ENCODE peak calls at places on chromosomes 4 and X, in six cellular contexts. One of them, this sample, is unnamed.

GRCh38 chrX:109463729-109464128 is 18.2 kb downstream of the GUCY2F start:
- DNase-seq in CD8-positive, alpha-beta T cell: no peak
- DNase-seq in GM23338: no peak
- DNase-seq in neuronal stem cell: no peak
- DNase-seq in sigmoid colon: no peak
- DNase-seq in cardiac muscle cell: no peak
- DNase-seq in this sample: no peak

GRCh38 chr4:5882947-5883346 is 9.9 kb downstream of the CRMP1 start:
- DNase-seq in CD8-positive, alpha-beta T cell: no peak
- DNase-seq in GM23338: no peak
- DNase-seq in neuronal stem cell: no peak
- DNase-seq in sigmoid colon: no peak
- DNase-seq in cardiac muscle cell: no peak
- DNase-seq in this sample: no peak

GRCh38 chr4:24067781-24068193 is 177.9 kb upstream of the PPARGC1A start:
- DNase-seq in CD8-positive, alpha-beta T cell: no peak
- DNase-seq in GM23338: no peak
- DNase-seq in neuronal stem cell: no peak
- DNase-seq in sigmoid colon: no peak
- DNase-seq in cardiac muscle cell: peak
- DNase-seq in this sample: peak

GRCh38 chrX:19649227-19650009 is 134.1 kb upstream of the MAP3K15 start:
- DNase-seq in CD8-positive, alpha-beta T cell: no peak
- DNase-seq in GM23338: no peak
- DNase-seq in neuronal stem cell: no peak
- DNase-seq in sigmoid colon: no peak
- DNase-seq in cardiac muscle cell: peak
- DNase-seq in this sample: no peak

GRCh38 chrX:152637649-152638442 is at the start of gene GABRQ:
- DNase-seq in CD8-positive, alpha-beta T cell: no peak
- DNase-seq in GM23338: peak
- DNase-seq in neuronal stem cell: peak
- DNase-seq in sigmoid colon: no peak
- DNase-seq in cardiac muscle cell: peak
- DNase-seq in this sample: peak

GRCh38 chr4:76061977-76062376 is 12.5 kb upstream of the ART3 start:
- DNase-seq in CD8-positive, alpha-beta T cell: no peak
- DNase-seq in GM23338: no peak
- DNase-seq in neuronal stem cell: no peak
- DNase-seq in sigmoid colon: no peak
- DNase-seq in cardiac muscle cell: no peak
- DNase-seq in this sample: no peak

GRCh38 chr4:139599594-139600374 is 43.8 kb upstream of the SETD7 start:
- DNase-seq in CD8-positive, alpha-beta T cell: no peak
- DNase-seq in GM23338: no peak
- DNase-seq in neuronal stem cell: no peak
- DNase-seq in sigmoid colon: no peak
- DNase-seq in cardiac muscle cell: peak
- DNase-seq in this sample: no peak

GRCh38 chr4:175542787-175543186 is 269.3 kb downstream of the GPM6A start:
- DNase-seq in CD8-positive, alpha-beta T cell: no peak
- DNase-seq in GM23338: no peak
- DNase-seq in neuronal stem cell: no peak
- DNase-seq in sigmoid colon: no peak
- DNase-seq in cardiac muscle cell: no peak
- DNase-seq in this sample: no peak

GRCh38 chr4:163988391-163988790 is 493.9 kb downstream of the TMA16 start:
- DNase-seq in CD8-positive, alpha-beta T cell: no peak
- DNase-seq in GM23338: no peak
- DNase-seq in neuronal stem cell: no peak
- DNase-seq in sigmoid colon: no peak
- DNase-seq in cardiac muscle cell: no peak
- DNase-seq in this sample: no peak

GRCh38 chr4:39516407-39516966 is 10.8 kb downstream of the UGDH start:
- DNase-seq in CD8-positive, alpha-beta T cell: no peak
- DNase-seq in GM23338: no peak
- DNase-seq in neuronal stem cell: no peak
- DNase-seq in sigmoid colon: no peak
- DNase-seq in cardiac muscle cell: no peak
- DNase-seq in this sample: no peak

GRCh38 chr4:142434519-142435224 is 411.4 kb downstream of the INPP4B start:
- DNase-seq in CD8-positive, alpha-beta T cell: no peak
- DNase-seq in GM23338: no peak
- DNase-seq in neuronal stem cell: no peak
- DNase-seq in sigmoid colon: no peak
- DNase-seq in cardiac muscle cell: no peak
- DNase-seq in this sample: no peak

GRCh38 chr4:182370491-182370890 is 127.3 kb downstream of the TENM3 start:
- DNase-seq in CD8-positive, alpha-beta T cell: no peak
- DNase-seq in GM23338: no peak
- DNase-seq in neuronal stem cell: no peak
- DNase-seq in sigmoid colon: no peak
- DNase-seq in cardiac muscle cell: peak
- DNase-seq in this sample: no peak

GRCh38 chrX:115650916-115651315 is 89.9 kb downstream of the PLS3 start:
- DNase-seq in CD8-positive, alpha-beta T cell: no peak
- DNase-seq in GM23338: peak
- DNase-seq in neuronal stem cell: peak
- DNase-seq in sigmoid colon: no peak
- DNase-seq in cardiac muscle cell: peak
- DNase-seq in this sample: no peak

GRCh38 chr4:100014616-100015015 is 64.5 kb upstream of the H2AZ1 start:
- DNase-seq in CD8-positive, alpha-beta T cell: no peak
- DNase-seq in GM23338: no peak
- DNase-seq in neuronal stem cell: no peak
- DNase-seq in sigmoid colon: no peak
- DNase-seq in cardiac muscle cell: no peak
- DNase-seq in this sample: no peak

GRCh38 chr4:109406337-109406931 is 27.2 kb upstream of the SEC24B start:
- DNase-seq in CD8-positive, alpha-beta T cell: no peak
- DNase-seq in GM23338: peak
- DNase-seq in neuronal stem cell: peak
- DNase-seq in sigmoid colon: no peak
- DNase-seq in cardiac muscle cell: peak
- DNase-seq in this sample: no peak

GRCh38 chr4:140267576-140267975 is 105.9 kb upstream of the SCOC start:
- DNase-seq in CD8-positive, alpha-beta T cell: no peak
- DNase-seq in GM23338: peak
- DNase-seq in neuronal stem cell: no peak
- DNase-seq in sigmoid colon: no peak
- DNase-seq in cardiac muscle cell: no peak
- DNase-seq in this sample: no peak

GRCh38 chr4:107734120-107734519 is 14.1 kb upstream of the PAPSS1 start:
- DNase-seq in CD8-positive, alpha-beta T cell: no peak
- DNase-seq in GM23338: peak
- DNase-seq in neuronal stem cell: no peak
- DNase-seq in sigmoid colon: no peak
- DNase-seq in cardiac muscle cell: peak
- DNase-seq in this sample: no peak

GRCh38 chrX:83416273-83416672 is 91.8 kb upstream of the POU3F4 start:
- DNase-seq in CD8-positive, alpha-beta T cell: no peak
- DNase-seq in GM23338: peak
- DNase-seq in neuronal stem cell: no peak
- DNase-seq in sigmoid colon: no peak
- DNase-seq in cardiac muscle cell: no peak
- DNase-seq in this sample: no peak

GRCh38 chrX:80812176-80812575 is 2.5 kb upstream of the BRWD3 start:
- DNase-seq in CD8-positive, alpha-beta T cell: peak
- DNase-seq in GM23338: peak
- DNase-seq in neuronal stem cell: peak
- DNase-seq in sigmoid colon: no peak
- DNase-seq in cardiac muscle cell: peak
- DNase-seq in this sample: peak
- H3K27ac ChIP-seq in CD8-positive, alpha-beta T cell: no peak
- H3K27ac ChIP-seq in GM23338: no peak
- H3K27ac ChIP-seq in neuronal stem cell: no peak
- H3K27ac ChIP-seq in sigmoid colon: no peak
- H3K27ac ChIP-seq in cardiac muscle cell: peak
- H3K27ac ChIP-seq in this sample: peak

GRCh38 chr4:26568446-26568994 is 15.4 kb upstream of the TBC1D19 start:
- DNase-seq in CD8-positive, alpha-beta T cell: no peak
- DNase-seq in GM23338: no peak
- DNase-seq in neuronal stem cell: no peak
- DNase-seq in sigmoid colon: no peak
- DNase-seq in cardiac muscle cell: peak
- DNase-seq in this sample: no peak
- H3K27ac ChIP-seq in CD8-positive, alpha-beta T cell: no peak
- H3K27ac ChIP-seq in GM23338: no peak
- H3K27ac ChIP-seq in neuronal stem cell: no peak
- H3K27ac ChIP-seq in sigmoid colon: no peak
- H3K27ac ChIP-seq in cardiac muscle cell: no peak
- H3K27ac ChIP-seq in this sample: no peak

GRCh38 chr4:137375111-137375850 is 157.0 kb downstream of the PCDH18 start:
- DNase-seq in CD8-positive, alpha-beta T cell: no peak
- DNase-seq in GM23338: no peak
- DNase-seq in neuronal stem cell: no peak
- DNase-seq in sigmoid colon: no peak
- DNase-seq in cardiac muscle cell: peak
- DNase-seq in this sample: no peak

GRCh38 chr4:137370699-137371098 is 161.6 kb downstream of the PCDH18 start:
- DNase-seq in CD8-positive, alpha-beta T cell: no peak
- DNase-seq in GM23338: no peak
- DNase-seq in neuronal stem cell: no peak
- DNase-seq in sigmoid colon: no peak
- DNase-seq in cardiac muscle cell: no peak
- DNase-seq in this sample: no peak

GRCh38 chr4:137378393-137379290 is 153.7 kb downstream of the PCDH18 start:
- DNase-seq in CD8-positive, alpha-beta T cell: no peak
- DNase-seq in GM23338: no peak
- DNase-seq in neuronal stem cell: no peak
- DNase-seq in sigmoid colon: no peak
- DNase-seq in cardiac muscle cell: peak
- DNase-seq in this sample: no peak

DNA sequence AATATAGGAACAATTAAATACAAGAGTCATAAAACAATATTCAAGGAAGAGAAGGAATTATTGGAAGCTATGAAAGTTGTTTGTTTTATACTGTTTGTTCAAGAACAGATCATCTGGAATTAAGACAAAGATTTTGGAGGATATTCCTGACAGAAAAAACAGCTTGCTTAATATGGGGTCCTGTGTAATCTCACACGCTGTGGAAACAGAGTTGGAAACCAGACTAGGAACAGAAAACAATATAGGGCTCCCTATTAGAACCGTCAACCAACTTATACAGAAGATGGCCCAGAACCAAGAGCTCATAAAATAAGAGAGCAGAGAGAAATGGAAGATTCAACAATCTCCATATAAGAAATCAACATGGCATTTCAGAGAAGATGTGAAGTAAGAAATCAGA is 156.0 kb downstream of the PCDH18 start:
- DNase-seq in CD8-positive, alpha-beta T cell: no peak
- DNase-seq in GM23338: no peak
- DNase-seq in neuronal stem cell: no peak
- DNase-seq in sigmoid colon: no peak
- DNase-seq in cardiac muscle cell: no peak
- DNase-seq in this sample: no peak
- H3K27ac ChIP-seq in CD8-positive, alpha-beta T cell: no peak
- H3K27ac ChIP-seq in GM23338: no peak
- H3K27ac ChIP-seq in neuronal stem cell: no peak
- H3K27ac ChIP-seq in sigmoid colon: peak
- H3K27ac ChIP-seq in cardiac muscle cell: no peak
- H3K27ac ChIP-seq in this sample: no peak

GRCh38 chr4:56127698-56128097 is 179.0 kb downstream of the CEP135 start:
- DNase-seq in CD8-positive, alpha-beta T cell: no peak
- DNase-seq in GM23338: no peak
- DNase-seq in neuronal stem cell: no peak
- DNase-seq in sigmoid colon: no peak
- DNase-seq in cardiac muscle cell: peak
- DNase-seq in this sample: no peak

GRCh38 chr4:56129431-56129861 is 180.7 kb downstream of the CEP135 start:
- DNase-seq in CD8-positive, alpha-beta T cell: no peak
- DNase-seq in GM23338: peak
- DNase-seq in neuronal stem cell: no peak
- DNase-seq in sigmoid colon: no peak
- DNase-seq in cardiac muscle cell: peak
- DNase-seq in this sample: no peak

GRCh38 chr4:56130609-56131150 is 181.9 kb downstream of the CEP135 start:
- DNase-seq in CD8-positive, alpha-beta T cell: no peak
- DNase-seq in GM23338: no peak
- DNase-seq in neuronal stem cell: no peak
- DNase-seq in sigmoid colon: no peak
- DNase-seq in cardiac muscle cell: no peak
- DNase-seq in this sample: no peak

GRCh38 chr4:56132835-56133234 is 184.1 kb downstream of the CEP135 start:
- DNase-seq in CD8-positive, alpha-beta T cell: no peak
- DNase-seq in GM23338: no peak
- DNase-seq in neuronal stem cell: no peak
- DNase-seq in sigmoid colon: no peak
- DNase-seq in cardiac muscle cell: peak
- DNase-seq in this sample: no peak

GRCh38 chr4:56128231-56128630 is 179.5 kb downstream of the CEP135 start:
- DNase-seq in CD8-positive, alpha-beta T cell: no peak
- DNase-seq in GM23338: no peak
- DNase-seq in neuronal stem cell: no peak
- DNase-seq in sigmoid colon: no peak
- DNase-seq in cardiac muscle cell: peak
- DNase-seq in this sample: no peak
- H3K27ac ChIP-seq in CD8-positive, alpha-beta T cell: no peak
- H3K27ac ChIP-seq in GM23338: no peak
- H3K27ac ChIP-seq in neuronal stem cell: no peak
- H3K27ac ChIP-seq in sigmoid colon: no peak
- H3K27ac ChIP-seq in cardiac muscle cell: no peak
- H3K27ac ChIP-seq in this sample: no peak

GRCh38 chr4:168797738-168798375 is 212.2 kb downstream of the CBR4 start:
- DNase-seq in CD8-positive, alpha-beta T cell: no peak
- DNase-seq in GM23338: no peak
- DNase-seq in neuronal stem cell: no peak
- DNase-seq in sigmoid colon: no peak
- DNase-seq in cardiac muscle cell: no peak
- DNase-seq in this sample: no peak

GRCh38 chr4:168802222-168802621 is 207.8 kb downstream of the CBR4 start:
- DNase-seq in CD8-positive, alpha-beta T cell: no peak
- DNase-seq in GM23338: no peak
- DNase-seq in neuronal stem cell: no peak
- DNase-seq in sigmoid colon: no peak
- DNase-seq in cardiac muscle cell: no peak
- DNase-seq in this sample: no peak

GRCh38 chr4:168797176-168797575 is 212.9 kb downstream of the CBR4 start:
- DNase-seq in CD8-positive, alpha-beta T cell: no peak
- DNase-seq in GM23338: no peak
- DNase-seq in neuronal stem cell: no peak
- DNase-seq in sigmoid colon: no peak
- DNase-seq in cardiac muscle cell: peak
- DNase-seq in this sample: no peak

GRCh38 chr4:168803727-168804126 is 206.3 kb downstream of the CBR4 start:
- DNase-seq in CD8-positive, alpha-beta T cell: no peak
- DNase-seq in GM23338: peak
- DNase-seq in neuronal stem cell: no peak
- DNase-seq in sigmoid colon: no peak
- DNase-seq in cardiac muscle cell: peak
- DNase-seq in this sample: no peak

GRCh38 chr4:168800926-168801325 is 209.1 kb downstream of the CBR4 start:
- DNase-seq in CD8-positive, alpha-beta T cell: no peak
- DNase-seq in GM23338: no peak
- DNase-seq in neuronal stem cell: no peak
- DNase-seq in sigmoid colon: no peak
- DNase-seq in cardiac muscle cell: no peak
- DNase-seq in this sample: no peak
- H3K27ac ChIP-seq in CD8-positive, alpha-beta T cell: no peak
- H3K27ac ChIP-seq in GM23338: no peak
- H3K27ac ChIP-seq in neuronal stem cell: no peak
- H3K27ac ChIP-seq in sigmoid colon: no peak
- H3K27ac ChIP-seq in cardiac muscle cell: no peak
- H3K27ac ChIP-seq in this sample: no peak